ENCODE peak calls at places on chromosomes 12 and 14, in eight cellular contexts. N is transverse colon, D is stomach, K is K562, W is breast epithelium, B is suprapubic skin, F is sigmoid colon, I is GM12892. E is an unnamed sample.

GRCh38 chr12:19694627-19695026 is 255.3 kb downstream of the AEBP2 start:
- DNase-seq in N (no peak), D (no peak), K (no peak), W (no peak), B (no peak), F (no peak), I (no peak), E (no peak)

GRCh38 chr14:85085981-85086380 is 444.0 kb upstream of the FLRT2 start:
- DNase-seq in N (no peak), D (no peak), K (no peak), W (no peak), B (no peak), F (no peak), I (no peak), E (no peak)

GRCh38 chr12:75923964-75924666 is 107.5 kb downstream of the PHLDA1 start:
- DNase-seq in N (no peak), D (no peak), K (no peak), W (no peak), B (no peak), F (no peak), I (no peak), E (no peak)

GRCh38 chr12:9868271-9868815 is 811 bp downstream of the CLEC2B start:
- DNase-seq in N (no peak), D (no peak), K (peak; percentile 18), W (no peak), B (no peak), F (no peak), I (no peak), E (no peak)

GRCh38 chr14:39015964-39016577 is 87.0 kb downstream of the SEC23A start:
- DNase-seq in N (no peak), D (no peak), K (no peak), W (no peak), B (no peak), F (no peak), I (no peak), E (no peak)

GRCh38 chr12:59179231-59179630 is 258.9 kb upstream of the LRIG3 start:
- DNase-seq in N (no peak), D (no peak), K (no peak), W (no peak), B (no peak), F (no peak), I (no peak), E (no peak)

GRCh38 chr14:51845811-51846210 is 14.6 kb upstream of the GNG2 start:
- DNase-seq in N (no peak), D (no peak), K (no peak), W (no peak), B (no peak), F (no peak), I (no peak), E (no peak)

GRCh38 chr14:104280902-104281767 is 142.7 kb downstream of the KIF26A start:
- DNase-seq in N (no peak), D (peak; percentile 17), K (no peak), W (peak; percentile 40), B (peak; percentile 51), F (no peak), I (no peak), E (no peak)

GRCh38 chr12:117514016-117514415 is 152.6 kb upstream of the NOS1 start:
- DNase-seq in N (no peak), D (peak; percentile 50), K (no peak), W (no peak), B (no peak), F (no peak), I (no peak), E (no peak)

GRCh38 chr14:105041841-105042765 is 21.2 kb upstream of the CDCA4 start:
- DNase-seq in N (no peak), D (no peak), K (no peak), W (no peak), B (peak; percentile 62), F (no peak), I (no peak), E (no peak)

GRCh38 chr12:51826881-51827280 is 21.6 kb downstream of the FIGNL2 start:
- DNase-seq in N (no peak), D (no peak), K (no peak), W (no peak), B (no peak), F (no peak), I (no peak), E (no peak)

GRCh38 chr12:79782197-79782890 is 91.6 kb upstream of the PAWR start:
- DNase-seq in N (no peak), D (no peak), K (no peak), W (no peak), B (no peak), F (no peak), I (no peak), E (no peak)

DNA sequence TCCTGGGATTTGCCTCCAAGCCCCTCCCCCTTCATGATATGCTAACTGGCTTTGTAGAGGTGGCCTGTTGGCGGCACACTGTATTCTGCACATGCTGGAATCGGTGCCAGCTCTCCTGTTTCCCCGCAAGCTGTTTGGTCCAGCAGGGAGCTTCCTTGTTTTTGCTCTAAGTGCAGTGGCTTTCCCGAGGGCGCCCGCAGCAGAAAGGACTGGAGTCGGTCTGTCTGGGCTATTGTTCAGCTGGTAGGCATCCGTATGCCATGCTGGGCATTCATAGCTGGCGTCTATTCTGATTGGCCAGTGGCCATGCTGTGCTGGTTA is 88.9 kb upstream of the MED13L start:
- DNase-seq in N (no peak), D (peak; percentile 88), K (no peak), W (peak; percentile 68), B (no peak), F (peak; percentile 71), I (no peak), E (no peak)
- TF ChIP-seq POLR2AphosphoS5 in N (no peak), D (peak; percentile 6), K (no peak), W (no peak), B (no peak), F (no peak), I (no peak), E (no peak)

GRCh38 chr12:110717037-110717436 is 25.7 kb downstream of the PPP1CC start:
- DNase-seq in N (no peak), D (no peak), K (no peak), W (no peak), B (no peak), F (no peak), I (no peak), E (no peak)

GRCh38 chr12:110721570-110721969 is 21.1 kb downstream of the PPP1CC start:
- DNase-seq in N (no peak), D (no peak), K (no peak), W (no peak), B (no peak), F (no peak), I (no peak), E (no peak)

DNA sequence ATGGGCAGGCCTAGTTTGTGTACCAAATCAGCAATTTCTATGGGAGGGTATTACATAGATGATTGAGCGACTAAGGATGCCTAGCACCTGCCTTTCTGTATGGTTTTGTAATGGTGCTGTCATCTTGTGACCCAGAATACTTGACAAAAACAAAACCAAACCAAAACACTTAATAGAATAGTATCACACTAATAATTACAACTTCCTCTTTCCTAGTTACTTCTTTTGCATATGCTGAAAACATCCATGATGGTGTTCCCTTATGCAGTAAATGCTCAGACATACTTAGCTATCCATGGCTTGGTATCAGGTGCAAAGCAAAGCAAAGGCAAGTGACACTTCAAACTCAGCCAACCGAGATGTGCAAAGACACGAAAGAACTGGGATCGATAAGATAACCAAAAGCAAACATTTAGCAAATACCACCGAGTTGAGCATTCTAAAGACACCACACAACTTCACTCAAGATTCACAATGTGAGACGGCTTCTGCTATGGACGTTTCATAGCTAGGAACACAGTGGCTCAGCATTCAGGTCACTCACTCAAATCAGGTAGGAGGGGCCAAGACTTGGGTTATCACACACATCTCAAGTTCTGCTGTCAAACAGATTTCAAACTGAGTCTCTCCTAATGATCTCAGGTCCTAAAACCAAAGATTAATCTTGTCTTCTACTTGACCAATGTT is 24.3 kb downstream of the PPP1CC start:
- DNase-seq in N (no peak), D (no peak), K (no peak), W (no peak), B (no peak), F (no peak), I (no peak), E (no peak)
- TF ChIP-seq POLR2A in N (no peak), D (no peak), K (peak; percentile 27), W (no peak), B (no peak), F (no peak), I (no peak), E (no peak)

GRCh38 chr12:64385468-64385867 is 5.1 kb downstream of the C12orf56 start:
- DNase-seq in N (no peak), D (no peak), K (no peak), W (no peak), B (no peak), F (no peak), I (no peak), E (no peak)
- TF ChIP-seq POLR2AphosphoS5 in N (no peak), D (no peak), K (no peak), W (no peak), B (no peak), F (no peak), I (no peak), E (no peak)

GRCh38 chr12:2794261-2794735 is 472 bp upstream of the FKBP4 start:
- DNase-seq in N (peak; percentile 26), D (no peak), K (no peak), W (peak; percentile 60), B (no peak), F (no peak), I (no peak), E (no peak)

GRCh38 chr12:2796187-2796663 is 1.5 kb downstream of the FKBP4 start:
- DNase-seq in N (no peak), D (no peak), K (peak; percentile 22), W (no peak), B (no peak), F (no peak), I (no peak), E (no peak)

GRCh38 chr12:2793561-2793960 is 1.2 kb upstream of the FKBP4 start:
- DNase-seq in N (no peak), D (no peak), K (no peak), W (no peak), B (peak; percentile 56), F (no peak), I (no peak), E (no peak)

GRCh38 chr12:2794736-2795289 is at the start of gene FKBP4:
- DNase-seq in N (peak; percentile 95), D (peak; percentile 93), K (peak; percentile 89), W (peak; percentile 89), B (peak; percentile 90), F (peak; percentile 96), I (peak; percentile 94), E (peak; percentile 97)

DNA sequence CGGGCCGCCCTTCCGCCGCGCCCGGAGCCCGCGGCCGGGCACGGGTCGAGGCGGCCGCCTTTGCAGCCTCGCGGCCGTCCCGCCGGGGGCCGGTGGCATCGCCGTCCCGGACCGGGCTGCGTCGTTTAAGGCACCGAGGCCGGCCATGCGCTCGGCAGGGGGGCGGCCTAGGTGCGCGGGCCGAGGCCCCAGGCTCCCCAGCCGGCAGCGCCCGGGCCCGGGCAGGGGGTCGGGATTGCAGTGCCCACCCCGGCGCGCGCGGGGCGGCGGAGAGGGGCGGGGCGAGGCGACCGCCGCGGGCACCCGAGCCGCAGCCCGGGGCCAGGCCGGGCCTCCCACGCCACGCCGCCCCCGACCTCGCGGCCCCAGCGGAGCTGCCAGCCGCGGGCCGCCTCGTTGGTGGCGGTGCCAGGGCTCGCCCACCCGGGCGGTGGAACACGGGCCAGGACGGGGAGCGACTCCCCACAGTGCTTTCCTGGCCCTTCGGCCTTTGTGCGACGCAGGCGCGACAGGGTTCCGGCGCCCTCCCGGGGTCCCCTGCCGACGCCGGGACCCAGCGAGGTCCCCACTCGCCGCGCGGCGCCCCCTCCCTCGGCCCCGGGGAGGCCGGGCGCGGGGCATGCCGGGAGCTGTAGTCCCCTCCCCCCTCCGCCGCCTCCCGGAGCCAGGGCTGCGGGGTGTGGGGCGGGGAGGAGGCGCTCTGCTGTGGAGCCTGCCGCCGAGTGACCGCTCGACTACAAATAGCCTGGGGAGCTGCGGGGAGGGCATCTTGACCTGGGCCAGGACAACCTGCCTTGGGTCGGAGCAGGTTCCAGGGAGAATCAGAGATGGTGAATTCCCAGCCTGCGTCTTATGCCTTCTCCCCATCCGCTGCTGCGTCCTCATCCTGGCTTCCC is 769 bp downstream of the FKBP4 start:
- DNase-seq in N (peak; percentile 86), D (peak; percentile 84), K (peak; percentile 80), W (peak; percentile 83), B (peak; percentile 84), F (peak; percentile 91), I (peak; percentile 95), E (no peak)
- TF ChIP-seq POLR2A in N (no peak), D (no peak), K (no peak), W (no peak), B (no peak), F (no peak), I (no peak), E (no peak)

E was measured in esophagus muscularis mucosa.